ENCODE peak calls at places on chromosomes 4 and X, in seven cellular contexts. One of them, this sample, is unnamed.

GRCh38 chr4:159516556-159516955 is 413.7 kb downstream of the RAPGEF2 start:
- DNase-seq in foreskin fibroblast: no peak
- DNase-seq in activated CD8-positive, alpha-beta T cell treated with anti-CD3 and anti-CD28 coated beads, Interleukin-2, amount 10 ng/mL, durations not matched to agents 7 days and 5 days: no peak
- DNase-seq in fibroblast of mammary gland: peak; percentile 65
- DNase-seq in naive thymus-derived CD8-positive, alpha-beta T cell: no peak
- DNase-seq in Daoy: peak; percentile 8
- DNase-seq in MV-4-11: no peak
- DNase-seq in this sample: no peak

GRCh38 chr4:94976371-94977011 is 218.7 kb downstream of the BMPR1B start:
- DNase-seq in MV-4-11: no peak
- DNase-seq in Daoy: peak; percentile 73
- DNase-seq in naive thymus-derived CD8-positive, alpha-beta T cell: no peak
- DNase-seq in activated CD8-positive, alpha-beta T cell treated with anti-CD3 and anti-CD28 coated beads, Interleukin-2, amount 10 ng/mL, durations not matched to agents 7 days and 5 days: no peak
- DNase-seq in foreskin fibroblast: peak; percentile 39
- DNase-seq in fibroblast of mammary gland: peak; percentile 98
- DNase-seq in this sample: no peak

GRCh38 chr4:128844931-128845330 is 35.4 kb downstream of the JADE1 start:
- DNase-seq in Daoy: no peak
- DNase-seq in fibroblast of mammary gland: no peak
- DNase-seq in naive thymus-derived CD8-positive, alpha-beta T cell: no peak
- DNase-seq in MV-4-11: no peak
- DNase-seq in activated CD8-positive, alpha-beta T cell treated with anti-CD3 and anti-CD28 coated beads, Interleukin-2, amount 10 ng/mL, durations not matched to agents 7 days and 5 days: no peak
- DNase-seq in foreskin fibroblast: no peak
- DNase-seq in this sample: no peak

GRCh38 chr4:24922416-24922815 is 9.6 kb upstream of the CCDC149 start:
- DNase-seq in naive thymus-derived CD8-positive, alpha-beta T cell: no peak
- DNase-seq in MV-4-11: no peak
- DNase-seq in activated CD8-positive, alpha-beta T cell treated with anti-CD3 and anti-CD28 coated beads, Interleukin-2, amount 10 ng/mL, durations not matched to agents 7 days and 5 days: no peak
- DNase-seq in fibroblast of mammary gland: no peak
- DNase-seq in foreskin fibroblast: no peak
- DNase-seq in Daoy: no peak
- DNase-seq in this sample: no peak

GRCh38 chrX:96979766-96980165 is 96.1 kb downstream of the RPA4 start:
- DNase-seq in naive thymus-derived CD8-positive, alpha-beta T cell: no peak
- DNase-seq in foreskin fibroblast: no peak
- DNase-seq in Daoy: no peak
- DNase-seq in MV-4-11: no peak
- DNase-seq in activated CD8-positive, alpha-beta T cell treated with anti-CD3 and anti-CD28 coated beads, Interleukin-2, amount 10 ng/mL, durations not matched to agents 7 days and 5 days: no peak
- DNase-seq in fibroblast of mammary gland: no peak
- DNase-seq in this sample: no peak

GRCh38 chr4:24808955-24809354 is 13.6 kb downstream of the SOD3 start:
- DNase-seq in MV-4-11: no peak
- DNase-seq in fibroblast of mammary gland: no peak
- DNase-seq in naive thymus-derived CD8-positive, alpha-beta T cell: no peak
- DNase-seq in activated CD8-positive, alpha-beta T cell treated with anti-CD3 and anti-CD28 coated beads, Interleukin-2, amount 10 ng/mL, durations not matched to agents 7 days and 5 days: no peak
- DNase-seq in foreskin fibroblast: no peak
- DNase-seq in Daoy: no peak
- DNase-seq in this sample: no peak

GRCh38 chr4:127015616-127016015 is 617.1 kb upstream of the INTU start:
- DNase-seq in fibroblast of mammary gland: no peak
- DNase-seq in MV-4-11: no peak
- DNase-seq in Daoy: no peak
- DNase-seq in naive thymus-derived CD8-positive, alpha-beta T cell: no peak
- DNase-seq in activated CD8-positive, alpha-beta T cell treated with anti-CD3 and anti-CD28 coated beads, Interleukin-2, amount 10 ng/mL, durations not matched to agents 7 days and 5 days: no peak
- DNase-seq in foreskin fibroblast: no peak
- DNase-seq in this sample: no peak

GRCh38 chr4:64581422-64581821 is 172.2 kb upstream of the TECRL start:
- DNase-seq in naive thymus-derived CD8-positive, alpha-beta T cell: no peak
- DNase-seq in activated CD8-positive, alpha-beta T cell treated with anti-CD3 and anti-CD28 coated beads, Interleukin-2, amount 10 ng/mL, durations not matched to agents 7 days and 5 days: no peak
- DNase-seq in fibroblast of mammary gland: peak; percentile 70
- DNase-seq in foreskin fibroblast: no peak
- DNase-seq in MV-4-11: no peak
- DNase-seq in Daoy: no peak
- DNase-seq in this sample: no peak

GRCh38 chr4:109005523-109005922 is 242.7 kb upstream of the ETNPPL start:
- DNase-seq in foreskin fibroblast: peak; percentile 21
- DNase-seq in activated CD8-positive, alpha-beta T cell treated with anti-CD3 and anti-CD28 coated beads, Interleukin-2, amount 10 ng/mL, durations not matched to agents 7 days and 5 days: no peak
- DNase-seq in fibroblast of mammary gland: peak; percentile 61
- DNase-seq in MV-4-11: peak; percentile 82
- DNase-seq in Daoy: peak; percentile 21
- DNase-seq in naive thymus-derived CD8-positive, alpha-beta T cell: no peak
- DNase-seq in this sample: no peak

GRCh38 chrX:49919617-49920016 is 2.8 kb upstream of the CLCN5 start:
- DNase-seq in fibroblast of mammary gland: peak; percentile 45
- DNase-seq in foreskin fibroblast: no peak
- DNase-seq in naive thymus-derived CD8-positive, alpha-beta T cell: peak; percentile 19
- DNase-seq in MV-4-11: no peak
- DNase-seq in activated CD8-positive, alpha-beta T cell treated with anti-CD3 and anti-CD28 coated beads, Interleukin-2, amount 10 ng/mL, durations not matched to agents 7 days and 5 days: peak; percentile 40
- DNase-seq in Daoy: no peak
- DNase-seq in this sample: no peak

GRCh38 chr4:3031357-3032064 is 42.8 kb downstream of the HTT-AS start:
- DNase-seq in Daoy: no peak
- DNase-seq in fibroblast of mammary gland: no peak
- DNase-seq in foreskin fibroblast: no peak
- DNase-seq in activated CD8-positive, alpha-beta T cell treated with anti-CD3 and anti-CD28 coated beads, Interleukin-2, amount 10 ng/mL, durations not matched to agents 7 days and 5 days: no peak
- DNase-seq in naive thymus-derived CD8-positive, alpha-beta T cell: no peak
- DNase-seq in MV-4-11: no peak
- DNase-seq in this sample: no peak

GRCh38 chr4:186297013-186297645 is 31.1 kb downstream of the F11 start:
- DNase-seq in fibroblast of mammary gland: peak; percentile 62
- DNase-seq in MV-4-11: peak; percentile 36
- DNase-seq in activated CD8-positive, alpha-beta T cell treated with anti-CD3 and anti-CD28 coated beads, Interleukin-2, amount 10 ng/mL, durations not matched to agents 7 days and 5 days: no peak
- DNase-seq in foreskin fibroblast: peak; percentile 40
- DNase-seq in Daoy: peak; percentile 8
- DNase-seq in naive thymus-derived CD8-positive, alpha-beta T cell: no peak
- DNase-seq in this sample: no peak

GRCh38 chrX:124098089-124098488 is 136.6 kb downstream of the STAG2 start:
- DNase-seq in naive thymus-derived CD8-positive, alpha-beta T cell: no peak
- DNase-seq in foreskin fibroblast: peak; percentile 9
- DNase-seq in MV-4-11: peak; percentile 35
- DNase-seq in Daoy: no peak
- DNase-seq in fibroblast of mammary gland: peak; percentile 54
- DNase-seq in activated CD8-positive, alpha-beta T cell treated with anti-CD3 and anti-CD28 coated beads, Interleukin-2, amount 10 ng/mL, durations not matched to agents 7 days and 5 days: no peak
- DNase-seq in this sample: no peak

GRCh38 chrX:150503898-150504219 is 64.6 kb upstream of the MTM1 start:
- DNase-seq in naive thymus-derived CD8-positive, alpha-beta T cell: no peak
- DNase-seq in activated CD8-positive, alpha-beta T cell treated with anti-CD3 and anti-CD28 coated beads, Interleukin-2, amount 10 ng/mL, durations not matched to agents 7 days and 5 days: no peak
- DNase-seq in foreskin fibroblast: no peak
- DNase-seq in MV-4-11: no peak
- DNase-seq in Daoy: no peak
- DNase-seq in fibroblast of mammary gland: no peak
- DNase-seq in this sample: no peak

GRCh38 chrX:107565005-107565404 is 63.3 kb upstream of the PRPS1 start:
- DNase-seq in Daoy: no peak
- DNase-seq in fibroblast of mammary gland: no peak
- DNase-seq in MV-4-11: no peak
- DNase-seq in naive thymus-derived CD8-positive, alpha-beta T cell: no peak
- DNase-seq in activated CD8-positive, alpha-beta T cell treated with anti-CD3 and anti-CD28 coated beads, Interleukin-2, amount 10 ng/mL, durations not matched to agents 7 days and 5 days: no peak
- DNase-seq in foreskin fibroblast: no peak
- DNase-seq in this sample: no peak

GRCh38 chrX:12583543-12583942 is 207.7 kb upstream of the PRPS2 start:
- DNase-seq in naive thymus-derived CD8-positive, alpha-beta T cell: no peak
- DNase-seq in Daoy: no peak
- DNase-seq in MV-4-11: no peak
- DNase-seq in fibroblast of mammary gland: no peak
- DNase-seq in activated CD8-positive, alpha-beta T cell treated with anti-CD3 and anti-CD28 coated beads, Interleukin-2, amount 10 ng/mL, durations not matched to agents 7 days and 5 days: no peak
- DNase-seq in foreskin fibroblast: no peak
- DNase-seq in this sample: no peak